ENCODE peak calls at places on chromosome 20, in four cellular contexts. X, P, D and V are unnamed samples. For H4K20me1, the result is how much of the 10 kb centered on the place peaks cover.

GRCh38 chr20:50471231-50471630 is 39.0 kb upstream of the PTPN1 start:
- DNase-seq in P (peak), D (no peak), X (no peak), V (no peak)

GRCh38 chr20:6976535-6976934 is 209.0 kb downstream of the BMP2 start:
- DNase-seq in X (peak), D (no peak), P (peak), V (no peak)

GRCh38 chr20:37295001-37295400 is 5.5 kb downstream of the MANBAL start:
- DNase-seq in P (peak), X (peak), D (no peak), V (peak)

GRCh38 chr20:39107741-39108140 is 145.6 kb downstream of the DHX35 start:
- DNase-seq in X (no peak), D (no peak), P (peak), V (no peak)

GRCh38 chr20:40945754-40946451 is 82.7 kb upstream of the TOP1 start:
- DNase-seq in P (peak), X (peak), D (peak), V (no peak)

GRCh38 chr20:57499676-57500075 is 25.3 kb downstream of the CTCFL start:
- DNase-seq in X (no peak), P (no peak), D (no peak), V (no peak)

GRCh38 chr20:5590899-5591298 is 159.3 kb upstream of the SHLD1 start:
- DNase-seq in X (no peak), P (no peak), D (no peak), V (no peak)

GRCh38 chr20:11178946-11179654 is 505.3 kb upstream of the JAG1 start:
- DNase-seq in P (peak), X (peak), D (no peak), V (peak)

GRCh38 chr20:21640556-21640955 is 64.9 kb upstream of the PAX1 start:
- DNase-seq in D (no peak), P (peak), X (no peak), V (no peak)

GRCh38 chr20:10651227-10651990 is 22.4 kb downstream of the JAG1 start:
- DNase-seq in P (no peak), D (no peak), X (peak), V (no peak)

DNA sequence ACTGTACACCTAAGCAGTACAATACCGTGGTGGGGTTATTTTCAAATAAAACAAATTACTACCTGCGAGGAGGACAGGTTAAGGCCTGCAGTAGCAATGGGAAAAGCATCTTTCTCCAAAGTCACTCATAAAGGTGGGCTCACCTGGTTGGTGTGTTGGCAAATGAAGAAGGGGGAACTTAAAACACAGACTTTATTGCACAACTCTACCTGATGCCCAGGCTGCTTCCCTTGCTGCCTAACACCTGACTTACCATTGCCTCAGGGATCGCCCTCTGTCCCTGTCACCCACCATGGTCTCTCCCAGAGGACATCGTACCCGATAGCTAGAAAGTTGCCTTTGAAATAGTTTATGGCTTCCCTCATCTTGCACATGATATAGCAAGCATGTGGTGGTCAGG is 53.6 kb downstream of the GNAS start:
- DNase-seq in D (no peak), P (no peak), X (no peak), V (no peak)
- H4K20me1 ChIP-seq in D (half or more), P (under half), X (under half), V (under half)

DNA sequence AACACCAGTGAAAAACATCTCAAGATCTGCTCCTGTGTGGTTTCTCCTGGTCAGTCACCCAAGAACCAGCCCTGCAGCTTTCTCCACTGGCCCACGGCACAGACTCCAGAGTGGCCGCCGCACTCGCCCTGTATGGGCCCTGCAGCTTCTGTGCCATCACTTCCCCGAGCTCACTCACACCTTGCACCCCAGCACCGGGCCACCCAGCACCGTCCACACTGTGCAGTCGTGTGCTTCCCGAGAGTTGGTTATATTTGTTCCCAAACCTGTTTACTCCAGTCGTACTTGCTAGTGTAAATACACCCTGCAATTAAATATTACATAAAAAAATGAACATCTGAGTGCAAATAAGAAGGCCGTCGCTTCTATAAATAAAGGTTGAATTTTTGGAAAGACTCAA is 341.7 kb downstream of the CDH26 start:
- DNase-seq in P (no peak), D (no peak), X (no peak), V (no peak)
- H3K4me3 ChIP-seq in P (no peak), D (no peak), X (no peak), V (no peak)

DNA sequence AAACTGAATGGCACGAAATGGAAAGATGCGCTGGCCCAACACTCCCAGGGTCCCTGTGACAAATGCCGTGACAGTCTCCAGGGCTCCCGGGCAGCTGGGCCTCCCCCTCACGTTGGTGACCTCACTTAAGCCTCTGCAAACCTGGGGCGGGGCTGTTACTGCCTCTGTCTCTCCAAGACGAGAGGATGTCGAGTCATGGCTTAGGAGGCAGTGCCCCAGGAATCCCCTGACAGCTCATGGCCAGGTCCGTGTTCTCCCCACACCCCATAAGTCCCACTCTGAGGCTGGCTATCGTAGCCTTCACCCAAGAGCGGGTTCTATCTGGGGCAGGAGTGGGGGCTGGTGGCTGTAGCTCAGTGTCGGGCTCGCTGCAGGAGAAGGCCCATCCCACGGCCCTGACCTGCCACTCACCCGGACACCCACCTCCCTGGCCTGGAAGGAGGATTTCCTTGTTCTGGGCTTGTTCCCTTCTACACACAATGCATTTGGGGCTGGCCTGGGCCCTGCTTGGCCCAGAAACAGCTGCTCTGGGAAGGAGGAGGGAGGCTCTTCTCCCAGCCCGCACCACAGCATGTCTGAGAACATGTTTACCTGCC is 5.6 kb upstream of the RPS21 start:
- DNase-seq in D (no peak), P (peak), X (no peak), V (no peak)
- H3K27ac ChIP-seq in D (peak), P (peak), X (peak), V (peak)

DNA sequence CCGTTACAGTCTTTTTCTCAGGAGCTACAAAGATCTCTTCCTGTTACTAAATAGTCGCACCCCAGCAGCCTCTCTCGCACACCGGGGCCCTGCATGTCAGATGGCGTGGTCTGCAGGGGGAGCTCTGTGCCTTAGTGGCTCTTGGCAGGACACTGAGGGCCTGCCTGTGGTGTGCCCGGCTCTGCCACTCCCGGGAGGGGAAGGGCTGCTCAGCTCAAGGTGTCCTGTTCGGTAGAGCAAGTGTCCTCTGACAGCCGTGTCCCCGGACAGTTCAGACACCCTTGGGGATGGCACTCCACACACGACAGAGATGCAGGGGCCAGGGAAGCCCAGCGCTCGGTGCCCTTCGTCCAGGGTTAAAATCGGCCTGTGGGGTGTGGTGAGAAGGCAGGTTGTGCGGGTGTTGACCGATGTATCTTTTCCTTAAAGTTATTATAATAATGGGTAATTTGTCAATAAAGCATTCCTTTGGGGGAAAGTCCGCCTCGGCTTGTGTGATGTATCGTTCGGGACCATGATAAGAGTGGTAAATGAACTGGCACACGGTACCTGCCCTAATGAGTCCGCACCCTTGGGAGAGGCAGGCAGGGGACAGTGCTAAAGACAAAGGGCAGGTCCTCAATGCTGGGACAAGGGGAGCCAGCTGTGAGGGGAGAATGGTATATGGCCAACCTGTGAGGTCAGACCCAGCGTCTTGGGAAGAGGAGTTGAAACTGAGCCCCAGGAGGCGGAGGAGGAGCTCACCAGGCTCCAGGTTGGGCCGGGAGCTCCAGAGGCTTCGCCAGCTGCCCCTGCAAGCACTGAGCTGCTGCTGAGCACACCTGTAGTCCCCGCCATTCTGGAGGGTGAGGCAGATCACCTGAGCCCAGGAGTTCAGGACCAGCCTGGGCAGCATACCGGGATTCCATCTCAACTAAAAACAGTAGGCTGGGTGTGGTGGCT is 3.6 kb upstream of the DNAJC5 start:
- DNase-seq in X (no peak), P (no peak), D (no peak), V (no peak)
- H4K20me1 ChIP-seq in X (under half), P (under half), D (under half), V (under half)

GRCh38 chr20:53216856-53217576 is 244.9 kb downstream of the TSHZ2 start:
- DNase-seq in P (peak), D (peak), X (peak), V (no peak)
- H3K4me3 ChIP-seq in P (no peak), D (peak), X (no peak), V (no peak)

DNA sequence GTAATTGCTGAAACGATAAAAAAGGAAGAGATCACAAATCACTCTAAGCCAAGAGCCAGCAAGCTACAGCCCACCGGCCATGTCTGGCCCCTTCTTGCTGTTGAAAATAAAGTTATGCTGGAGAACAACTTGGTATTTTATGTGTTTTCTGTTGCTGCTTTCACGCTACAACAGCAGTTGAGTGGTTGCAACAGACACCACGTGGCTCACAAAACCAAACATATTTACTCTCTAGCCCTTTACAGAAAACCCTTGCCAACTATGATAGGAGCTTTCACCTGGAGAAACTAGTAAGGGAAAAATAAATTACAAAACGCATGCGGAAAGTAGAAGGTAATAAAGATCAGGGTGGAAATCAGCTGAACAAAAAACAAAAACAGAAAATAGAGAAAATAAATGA is 41.1 kb upstream of the SLCO4A1 start:
- DNase-seq in P (no peak), D (no peak), X (no peak), V (no peak)
- H3K27ac ChIP-seq in P (peak), D (no peak), X (no peak), V (no peak)

GRCh38 chr20:47724910-47725247 is 60.4 kb downstream of the SULF2 start:
- DNase-seq in X (no peak), P (no peak), D (no peak), V (no peak)
- H4K20me1 ChIP-seq in X (under half), P (under half), D (under half), V (under half)

GRCh38 chr20:32021091-32021490 is 10.9 kb downstream of the CCM2L start:
- DNase-seq in D (no peak), X (no peak), P (no peak), V (no peak)

GRCh38 chr20:32019156-32019510 is 8.9 kb downstream of the CCM2L start:
- DNase-seq in X (no peak), P (no peak), D (peak), V (no peak)

GRCh38 chr20:32018269-32019155 is 8.3 kb downstream of the CCM2L start:
- DNase-seq in X (no peak), P (peak), D (peak), V (no peak)

GRCh38 chr20:32017711-32018251 is 7.5 kb downstream of the CCM2L start:
- DNase-seq in X (no peak), D (peak), P (peak), V (no peak)

DNA sequence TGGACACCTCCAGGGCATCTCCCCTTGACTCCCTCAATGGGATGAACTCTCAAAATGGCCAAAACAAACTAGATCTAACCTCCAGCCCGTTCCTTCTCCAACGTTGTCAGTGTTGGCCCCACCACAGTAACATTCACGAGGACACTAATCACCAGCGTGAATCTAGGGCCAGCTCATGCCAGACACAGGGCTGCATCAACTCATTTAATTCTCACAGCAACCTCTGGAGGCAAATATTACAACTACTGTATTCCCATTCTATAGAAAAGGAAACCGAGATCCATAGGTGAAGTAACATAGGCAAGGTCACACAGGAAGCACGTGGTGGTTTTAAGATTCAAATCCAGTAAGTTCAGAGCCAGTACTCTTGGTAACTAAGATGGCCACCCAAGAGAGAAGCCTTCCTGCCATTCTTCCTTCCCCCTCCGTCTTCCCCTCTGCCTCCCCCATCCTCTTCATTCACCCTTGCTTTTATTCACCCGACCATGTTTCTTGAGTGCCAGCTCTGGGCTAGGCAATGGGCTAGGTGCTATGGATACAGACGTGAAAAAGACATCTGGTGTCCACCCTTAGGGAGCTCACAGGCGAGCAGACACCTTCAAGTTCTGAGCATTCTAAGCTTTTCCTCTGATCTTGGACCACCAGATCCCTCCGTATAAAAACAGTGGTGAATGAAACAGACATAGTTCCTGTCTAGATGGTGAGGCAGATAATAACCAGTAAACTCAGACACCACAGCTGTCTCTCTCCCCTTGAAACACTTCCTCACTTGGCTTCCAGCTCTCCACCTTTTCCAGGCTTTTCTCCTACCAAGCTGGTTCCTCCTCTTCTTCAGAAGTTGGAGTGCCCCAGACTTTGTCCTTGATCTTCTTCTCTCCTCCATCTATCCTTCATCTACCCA is 9.6 kb downstream of the CCM2L start:
- DNase-seq in P (no peak), D (no peak), X (no peak), V (no peak)
- H3K4me3 ChIP-seq in P (no peak), D (no peak), X (no peak), V (no peak)

GRCh38 chr20:9634327-9634726 is 119.9 kb downstream of the LAMP5 start:
- DNase-seq in X (no peak), D (no peak), P (no peak), V (no peak)

GRCh38 chr20:9629821-9630220 is 115.4 kb downstream of the LAMP5 start:
- DNase-seq in X (no peak), P (no peak), D (no peak), V (no peak)

DNA sequence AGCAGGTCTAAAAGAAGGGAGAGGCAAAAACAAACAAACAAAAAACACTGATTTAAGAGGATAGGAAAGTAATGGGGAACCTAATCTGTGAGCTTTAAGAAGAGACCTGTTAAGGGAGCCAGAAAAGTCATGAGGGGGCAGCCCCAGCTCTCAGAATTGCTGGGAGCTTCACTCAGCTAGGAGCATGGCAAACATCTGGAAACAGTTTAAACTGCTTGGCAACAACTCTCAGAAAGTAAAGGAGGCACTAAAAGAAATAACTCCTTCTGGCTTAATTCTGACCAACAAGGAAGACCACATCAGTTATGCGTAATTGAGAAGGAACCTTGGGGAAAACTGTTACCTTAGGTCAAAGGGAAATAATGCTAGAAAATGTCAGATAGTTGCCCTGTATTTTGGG is 121.4 kb downstream of the LAMP5 start:
- DNase-seq in X (no peak), D (no peak), P (no peak), V (no peak)
- H3K27ac ChIP-seq in X (no peak), D (no peak), P (no peak), V (no peak)

GRCh38 chr20:53580376-53581111 is 13.1 kb downstream of the ZNF217 start:
- DNase-seq in D (no peak), X (no peak), P (peak), V (no peak)
- H4K20me1 ChIP-seq in D (under half), X (under half), P (under half), V (under half)